ENCODE peak calls at places on chromosome 5, in seven cellular contexts. R is H1, N is HepG2, O is SK-N-SH, Y is K562, V is T47D, D is GM12878. K is an unnamed sample.

GRCh38 chr5:32339198-32339597 is 26.5 kb upstream of the MTMR12 start:
- DNase-seq in D (no peak), R (no peak), O (no peak), Y (no peak), V (no peak), N (no peak), K (peak)

GRCh38 chr5:36651775-36652685 is 45.6 kb downstream of the SLC1A3 start:
- DNase-seq in D (no peak), O (no peak), N (no peak), R (no peak), V (no peak), Y (no peak), K (no peak)

GRCh38 chr5:159514229-159514822 is 184.0 kb upstream of the IL12B start:
- DNase-seq in Y (no peak), O (peak), D (no peak), R (no peak), V (no peak), N (no peak), K (no peak)

GRCh38 chr5:158154226-158155005 is 295.5 kb upstream of the CLINT1 start:
- DNase-seq in O (no peak), R (no peak), D (no peak), Y (no peak), N (no peak), V (no peak), K (no peak)

GRCh38 chr5:125083932-125084331 is 337.5 kb upstream of the ZNF608 start:
- DNase-seq in R (no peak), D (no peak), N (no peak), Y (no peak), O (no peak), V (no peak), K (no peak)

GRCh38 chr5:138275379-138275782 is 960 bp upstream of the GFRA3 start:
- DNase-seq in R (no peak), O (peak), D (no peak), N (peak), V (no peak), Y (no peak), K (no peak)

GRCh38 chr5:55982957-55983381 is 11.8 kb downstream of the IL6ST start:
- DNase-seq in R (no peak), O (no peak), D (no peak), V (no peak), N (no peak), Y (no peak), K (no peak)

GRCh38 chr5:43315262-43315661 is 2.0 kb upstream of the HMGCS1 start:
- DNase-seq in Y (no peak), N (no peak), D (no peak), O (no peak), R (no peak), V (no peak), K (peak)

GRCh38 chr5:94700592-94700991 is 82.1 kb downstream of the SLF1 start:
- DNase-seq in R (no peak), O (no peak), D (peak), V (no peak), Y (no peak), N (no peak), K (no peak)

GRCh38 chr5:97000391-97000790 is 64.5 kb downstream of the LNPEP start:
- DNase-seq in N (no peak), R (no peak), D (no peak), V (no peak), Y (no peak), O (no peak), K (no peak)

GRCh38 chr5:138714694-138715093 is 38.5 kb upstream of the CTNNA1 start:
- DNase-seq in D (no peak), Y (no peak), V (no peak), N (no peak), R (no peak), O (no peak), K (no peak)

GRCh38 chr5:124996764-124997077 is 250.3 kb upstream of the ZNF608 start:
- DNase-seq in O (no peak), N (no peak), Y (no peak), D (no peak), V (no peak), R (peak), K (no peak)

GRCh38 chr5:84088996-84089395 is 295.7 kb downstream of the EDIL3 start:
- DNase-seq in R (no peak), O (peak), D (no peak), Y (no peak), N (peak), V (no peak), K (peak)

GRCh38 chr5:141714542-141715303 is 32.7 kb upstream of the ARAP3 start:
- DNase-seq in D (no peak), V (no peak), R (no peak), O (no peak), N (no peak), Y (no peak), K (no peak)

GRCh38 chr5:8864053-8864452 is 681.8 kb downstream of the SEMA5A start:
- DNase-seq in V (no peak), O (no peak), Y (no peak), N (no peak), R (peak), D (no peak), K (no peak)

GRCh38 chr5:111068208-111068607 is 3.3 kb upstream of the TSLP start:
- DNase-seq in Y (no peak), D (no peak), R (no peak), V (no peak), O (no peak), N (no peak), K (no peak)

GRCh38 chr5:150562832-150563231 is 54.9 kb downstream of the NDST1 start:
- DNase-seq in Y (no peak), V (peak), O (no peak), R (no peak), D (peak), N (peak), K (peak)
- TF ChIP-seq JUND in Y (no peak), V (no peak), O (no peak), R (no peak), D (no peak), N (no peak), K (no peak)

GRCh38 chr5:14105717-14106435 is 37.3 kb upstream of the TRIO start:
- DNase-seq in R (no peak), D (no peak), N (peak), V (no peak), Y (no peak), O (no peak), K (peak)
- TF ChIP-seq JUND in R (no peak), D (no peak), N (no peak), V (no peak), Y (no peak), O (peak), K (peak)

DNA sequence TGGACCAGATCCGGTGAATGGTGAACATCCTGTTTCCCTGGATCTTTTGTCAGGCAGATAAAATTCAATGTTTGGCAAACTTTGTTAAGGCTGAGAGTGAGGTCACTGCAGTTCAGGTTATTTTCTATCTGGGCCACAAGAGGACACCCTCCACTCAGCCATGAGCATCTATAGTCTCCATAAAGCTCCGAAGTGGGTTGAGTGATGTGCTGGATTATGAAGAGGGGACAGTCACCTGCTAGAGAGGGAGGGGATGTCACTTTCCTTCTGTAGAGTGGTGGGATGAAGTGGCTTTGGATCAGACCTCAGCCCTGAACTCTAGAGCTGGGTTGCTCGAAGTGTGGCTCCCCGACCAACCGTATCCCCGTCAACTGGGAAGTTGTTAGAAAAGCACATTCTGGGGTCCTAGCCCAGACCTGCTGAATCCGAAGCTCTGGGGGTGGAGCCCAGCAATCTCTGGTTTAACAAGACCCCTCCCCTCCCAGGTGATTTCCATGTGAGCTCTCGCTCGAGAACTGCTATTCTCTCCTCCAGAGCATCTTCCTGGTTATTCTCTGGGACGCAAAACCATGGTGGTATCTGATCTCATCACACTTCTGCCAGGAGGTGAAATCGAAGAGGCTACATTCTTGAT is 31.8 kb upstream of the FGF1 start:
- DNase-seq in Y (no peak), O (peak), D (no peak), V (no peak), R (no peak), N (peak), K (no peak)
- TF ChIP-seq JUND in Y (no peak), O (no peak), D (no peak), V (no peak), R (peak), N (no peak), K (no peak)

GRCh38 chr5:156331845-156332244 is 4.9 kb downstream of the SGCD start:
- DNase-seq in R (no peak), N (no peak), V (no peak), D (no peak), O (no peak), Y (no peak), K (no peak)
- TF ChIP-seq JUND in R (no peak), N (no peak), V (no peak), D (no peak), O (no peak), Y (no peak), K (no peak)

GRCh38 chr5:52262844-52263243 is 524.9 kb upstream of the ITGA1 start:
- DNase-seq in N (no peak), R (no peak), D (no peak), Y (no peak), O (no peak), V (no peak), K (no peak)
- TF ChIP-seq JUND in N (no peak), R (no peak), D (no peak), Y (no peak), O (no peak), V (no peak), K (no peak)

DNA sequence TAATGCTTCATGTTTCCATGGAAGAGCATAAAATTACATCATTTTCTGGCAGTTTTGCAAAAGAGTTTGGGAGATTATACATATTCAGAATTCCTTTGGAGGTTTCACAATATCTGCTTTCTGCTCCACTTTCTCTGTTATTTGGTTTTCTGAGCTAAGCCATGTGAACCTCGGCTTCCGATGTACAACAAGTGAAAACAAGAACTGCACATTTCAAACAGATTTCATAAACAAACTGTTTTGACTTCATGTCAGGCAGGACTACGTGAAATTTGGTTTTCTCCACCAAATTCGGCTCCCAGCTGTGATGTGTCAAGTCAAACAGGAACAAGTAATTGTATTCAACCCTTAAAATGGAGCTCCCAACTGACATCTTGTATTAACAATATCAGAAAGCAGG is 609.8 kb downstream of the IRX1 start:
- DNase-seq in R (no peak), O (no peak), Y (no peak), D (no peak), V (no peak), N (no peak), K (no peak)
- TF ChIP-seq JUND in R (no peak), O (no peak), Y (no peak), D (no peak), V (no peak), N (no peak), K (no peak)

GRCh38 chr5:62608529-62609511 is 30.2 kb downstream of the LRRC70 start:
- DNase-seq in N (no peak), V (no peak), O (no peak), R (no peak), D (no peak), Y (no peak), K (no peak)
- TF ChIP-seq JUND in N (no peak), V (no peak), O (no peak), R (no peak), D (no peak), Y (no peak), K (no peak)

DNA sequence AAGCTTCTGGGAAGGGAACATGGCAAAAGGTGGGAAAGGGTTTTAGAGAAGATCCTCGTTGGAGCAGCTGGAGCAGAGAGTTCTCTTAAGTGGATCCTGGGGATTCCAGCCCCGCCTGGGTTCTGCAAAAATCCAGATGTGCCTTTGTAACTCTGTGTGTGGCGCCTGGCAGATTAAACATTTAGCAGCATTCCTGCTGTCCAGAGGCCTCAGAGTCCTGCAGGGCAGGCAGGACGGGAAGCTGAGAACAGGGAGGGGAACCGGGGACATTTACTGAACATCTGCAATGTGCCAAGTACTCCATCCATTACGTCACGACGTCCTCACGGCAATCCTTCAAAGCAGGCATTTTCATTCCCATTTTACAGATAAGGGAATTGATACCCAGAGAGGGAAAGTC is 6.0 kb downstream of the EIF4E1B start:
- DNase-seq in N (no peak), O (no peak), Y (no peak), V (no peak), D (no peak), R (no peak), K (no peak)
- TF ChIP-seq JUND in N (no peak), O (no peak), Y (no peak), V (no peak), D (no peak), R (no peak), K (no peak)

DNA sequence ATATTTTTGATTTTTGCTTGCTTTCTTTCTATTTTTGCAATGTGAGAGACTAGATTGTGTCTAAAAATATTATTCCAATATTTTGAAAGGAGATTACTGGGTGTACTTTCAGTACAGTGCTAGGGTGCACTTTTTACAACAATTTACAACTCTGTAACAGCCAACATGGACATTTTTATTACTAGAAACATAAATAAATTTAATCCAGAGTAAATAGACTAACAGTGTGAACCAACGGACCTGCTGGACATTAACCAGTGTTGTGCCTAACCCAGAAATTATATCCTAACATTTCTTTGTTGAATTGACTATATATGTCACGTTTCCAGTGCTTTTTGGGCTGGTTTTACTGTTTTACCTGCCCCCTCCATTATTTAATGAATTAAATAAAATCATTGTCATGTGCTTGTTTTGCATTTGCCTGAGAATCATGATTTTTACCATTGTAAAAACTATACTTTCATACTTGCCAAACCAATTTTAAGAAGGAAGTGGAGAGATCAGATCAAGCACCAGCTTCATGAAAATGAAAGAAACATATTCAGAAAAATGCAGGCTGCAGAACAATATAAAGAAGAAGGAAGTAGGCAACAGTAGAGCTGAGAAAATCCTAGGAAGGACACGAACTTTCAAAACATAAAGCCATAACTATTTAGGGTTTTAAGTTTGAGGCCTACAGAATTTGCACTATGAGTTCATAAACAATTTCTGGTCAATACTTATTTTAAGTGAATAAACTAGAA is 400.8 kb upstream of the PIK3R1 start:
- DNase-seq in O (no peak), D (no peak), V (no peak), Y (no peak), R (no peak), N (no peak), K (no peak)
- TF ChIP-seq JUND in O (no peak), D (no peak), V (no peak), Y (no peak), R (no peak), N (no peak), K (no peak)

DNA sequence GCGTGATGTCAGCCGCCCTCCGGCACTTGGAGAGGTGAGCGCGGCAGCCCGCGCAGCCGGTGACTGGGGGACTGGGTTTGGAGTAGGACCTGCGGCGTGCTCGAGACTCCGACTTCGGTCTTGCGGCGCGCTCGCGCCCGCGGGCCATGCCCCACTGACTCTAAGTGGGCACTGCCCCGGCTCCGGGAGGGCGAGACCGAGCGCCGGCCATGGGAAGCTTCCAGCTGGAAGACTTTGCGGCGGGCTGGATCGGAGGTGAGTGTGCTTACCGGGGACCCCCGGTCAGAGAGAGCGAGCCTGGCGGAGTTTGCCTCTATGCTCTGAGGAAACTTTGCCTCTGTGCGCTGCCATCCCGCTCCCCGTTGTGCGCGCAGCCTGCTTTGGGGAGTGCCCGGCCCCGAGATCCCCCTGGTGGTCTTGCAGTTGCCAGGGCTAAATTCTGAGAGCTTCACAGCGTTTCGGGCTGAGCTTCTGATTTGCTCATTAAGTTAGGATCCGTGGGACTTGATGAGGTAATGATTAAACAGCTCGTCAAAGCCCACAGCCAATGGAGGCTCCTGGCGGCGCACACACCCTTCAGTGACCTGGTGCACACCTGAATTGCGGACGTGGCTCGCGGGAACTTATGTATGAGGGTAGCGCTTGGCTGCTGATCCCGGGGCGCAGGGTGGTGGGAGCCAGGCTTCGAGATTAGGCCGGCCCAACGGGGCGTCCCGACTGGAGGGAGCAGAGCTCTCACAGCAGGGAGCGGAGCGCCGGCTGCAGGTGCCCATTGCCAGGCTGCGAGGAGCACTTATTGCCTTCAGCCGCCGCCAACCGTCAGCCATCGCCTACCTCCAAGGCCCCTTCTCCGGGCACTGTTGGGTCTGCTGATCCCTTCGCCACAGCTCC is at the start of gene SLC25A48:
- DNase-seq in D (no peak), R (peak), V (peak), N (peak), Y (peak), O (peak), K (peak)
- TF ChIP-seq JUND in D (no peak), R (no peak), V (no peak), N (no peak), Y (no peak), O (no peak), K (no peak)